ENCODE peak calls at places on chromosomes 12 and 14, in five cellular contexts. E is BJ, C is SK-N-SH, X is AG10803, M is Calu3. W is an unnamed sample.

GRCh38 chr14:102622262-102622885 is 29.9 kb downstream of the RCOR1 start:
- DNase-seq in X (no peak), M (no peak), E (no peak), C (no peak), W (no peak)

GRCh38 chr14:58138065-58138718 is 13.8 kb downstream of the ARMH4 start:
- DNase-seq in E (no peak), X (no peak), C (no peak), M (no peak), W (no peak)

GRCh38 chr14:78519863-78520262 is 349.7 kb downstream of the NRXN3 start:
- DNase-seq in E (no peak), C (no peak), X (no peak), M (peak; percentile 38), W (peak; percentile 8)

GRCh38 chr12:131803995-131804521 is 24.1 kb upstream of the MMP17 start:
- DNase-seq in C (no peak), E (no peak), X (peak; percentile 75), M (no peak), W (no peak)

GRCh38 chr12:71157601-71158233 is at the start of gene TSPAN8:
- DNase-seq in E (no peak), M (peak; percentile 54), C (no peak), X (no peak), W (no peak)

GRCh38 chr12:123595729-123596128 is 6.2 kb upstream of the DDX55 start:
- DNase-seq in C (no peak), X (no peak), M (no peak), E (no peak), W (no peak)

GRCh38 chr14:71532790-71533189 is 399.4 kb upstream of the RGS6 start:
- DNase-seq in M (no peak), C (no peak), X (no peak), E (no peak), W (no peak)

GRCh38 chr12:102095677-102096263 is 24.1 kb downstream of the NUP37 start:
- DNase-seq in C (peak; percentile 25), X (peak; percentile 25), M (peak; percentile 12), E (no peak), W (peak; percentile 21)

GRCh38 chr14:37594916-37595808 is at the start of the genes FOXA1 and TTC6:
- DNase-seq in E (no peak), X (peak; percentile 22), C (peak; percentile 40), M (peak; percentile 81), W (no peak)

GRCh38 chr12:2076196-2076570 is 23.4 kb downstream of the CACNA1C start:
- DNase-seq in M (no peak), E (peak; percentile 41), X (peak; percentile 63), C (no peak), W (no peak)

GRCh38 chr12:57604454-57605307 is at the start of gene DTX3:
- DNase-seq in C (peak; percentile 84), X (peak; percentile 20), E (no peak), M (peak; percentile 42), W (peak; percentile 83)

GRCh38 chr12:124927325-124928094 is 13.1 kb upstream of the UBC start:
- DNase-seq in E (no peak), M (peak; percentile 95), X (peak; percentile 79), C (peak; percentile 89), W (peak; percentile 74)

GRCh38 chr14:65348137-65348536 is 64.4 kb upstream of the FUT8 start:
- DNase-seq in E (no peak), M (no peak), C (no peak), X (no peak), W (no peak)

GRCh38 chr14:52131640-52132320 is 62.9 kb upstream of the NID2 start:
- DNase-seq in E (no peak), M (peak; percentile 84), C (peak; percentile 89), X (peak; percentile 90), W (peak; percentile 64)

GRCh38 chr12:12376636-12377448 is 20.0 kb downstream of the BORCS5 start:
- DNase-seq in C (peak; percentile 66), X (peak; percentile 81), E (no peak), M (no peak), W (peak; percentile 68)

GRCh38 chr12:90499793-90500192 is 455.2 kb downstream of the CCER1 start:
- DNase-seq in M (no peak), E (no peak), C (no peak), X (no peak), W (no peak)

GRCh38 chr12:87930033-87930432 is 99.2 kb downstream of the C12orf50 start:
- DNase-seq in X (peak; percentile 40), M (no peak), C (no peak), E (no peak), W (no peak)

GRCh38 chr14:104420990-104421389 is 158.6 kb upstream of the C14orf180 start:
- DNase-seq in C (no peak), X (no peak), E (no peak), M (no peak), W (no peak)

GRCh38 chr14:68794856-68795601 is 2.2 kb upstream of the ZFP36L1 start:
- DNase-seq in M (peak; percentile 23), C (peak; percentile 72), E (peak; percentile 96), X (peak; percentile 99), W (peak; percentile 55)

GRCh38 chr14:68798621-68799020 is 5.8 kb upstream of the ZFP36L1 start:
- DNase-seq in C (no peak), E (no peak), M (no peak), X (no peak), W (no peak)

GRCh38 chr14:68797180-68797670 is 4.4 kb upstream of the ZFP36L1 start:
- DNase-seq in M (no peak), E (no peak), C (no peak), X (no peak), W (no peak)

GRCh38 chr14:68795602-68796417 is 2.9 kb upstream of the ZFP36L1 start:
- DNase-seq in E (no peak), X (peak; percentile 80), C (peak; percentile 86), M (peak; percentile 91), W (peak; percentile 87)

GRCh38 chr14:68796418-68797101 is 3.7 kb upstream of the ZFP36L1 start:
- DNase-seq in C (no peak), M (no peak), X (peak; percentile 32), E (no peak), W (no peak)
- TF ChIP-seq CTCF in C (no peak), M (no peak), X (no peak), E (no peak), W (no peak)

GRCh38 chr12:54210400-54210790 is 21.6 kb upstream of the SMUG1 start:
- DNase-seq in E (no peak), C (no peak), M (no peak), X (no peak), W (no peak)

GRCh38 chr12:54211920-54212319 is 23.1 kb upstream of the SMUG1 start:
- DNase-seq in C (no peak), E (no peak), X (no peak), M (no peak), W (no peak)

GRCh38 chr12:54215990-54216579 is 27.3 kb upstream of the SMUG1 start:
- DNase-seq in M (peak; percentile 24), E (no peak), C (no peak), X (no peak), W (peak; percentile 23)

GRCh38 chr12:54214553-54215374 is 26.0 kb upstream of the SMUG1 start:
- DNase-seq in X (peak; percentile 90), M (peak; percentile 96), E (peak; percentile 29), C (peak; percentile 92), W (peak; percentile 91)

GRCh38 chr12:54213084-54213483 is 24.3 kb upstream of the SMUG1 start:
- DNase-seq in C (no peak), E (no peak), M (no peak), X (no peak), W (no peak)
- TF ChIP-seq CTCF in C (no peak), E (peak; percentile 19), M (no peak), X (peak; percentile 43), W (no peak)

DNA sequence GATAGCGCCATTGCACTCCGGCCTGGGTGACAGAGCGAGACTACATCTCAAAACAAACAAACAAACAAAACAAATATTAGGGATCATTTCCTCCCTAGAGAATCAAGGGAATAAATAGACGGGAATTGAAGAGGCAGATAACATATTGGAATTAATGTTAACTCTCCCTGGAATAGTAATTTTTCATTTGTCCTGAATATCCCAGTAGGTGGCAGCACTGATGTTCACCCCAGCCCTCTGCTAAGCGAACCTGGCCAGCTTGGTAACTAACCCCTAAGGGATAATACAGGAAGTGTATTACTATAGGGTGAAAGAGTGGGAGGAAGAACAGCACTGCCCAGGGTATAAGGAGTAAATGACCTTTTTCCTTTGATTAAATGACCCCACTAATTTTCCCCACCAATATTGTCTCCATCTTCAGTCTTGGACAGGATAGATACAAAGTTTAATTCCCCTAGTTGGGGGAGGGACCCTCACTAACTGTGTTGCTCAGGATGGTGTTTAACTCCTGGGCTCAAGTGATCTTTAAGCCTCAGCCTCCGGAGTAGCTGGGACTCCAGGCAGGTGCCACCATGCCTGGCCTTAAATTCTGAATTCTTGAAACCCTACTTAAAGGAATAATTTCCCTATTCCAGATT is 40.5 kb downstream of the SLC2A14 start:
- DNase-seq in M (peak; percentile 46), E (no peak), C (peak; percentile 49), X (peak; percentile 70), W (peak; percentile 72)
- TF ChIP-seq CTCF in M (no peak), E (peak; percentile 63), C (peak; percentile 74), X (peak; percentile 78), W (peak; percentile 40)

DNA sequence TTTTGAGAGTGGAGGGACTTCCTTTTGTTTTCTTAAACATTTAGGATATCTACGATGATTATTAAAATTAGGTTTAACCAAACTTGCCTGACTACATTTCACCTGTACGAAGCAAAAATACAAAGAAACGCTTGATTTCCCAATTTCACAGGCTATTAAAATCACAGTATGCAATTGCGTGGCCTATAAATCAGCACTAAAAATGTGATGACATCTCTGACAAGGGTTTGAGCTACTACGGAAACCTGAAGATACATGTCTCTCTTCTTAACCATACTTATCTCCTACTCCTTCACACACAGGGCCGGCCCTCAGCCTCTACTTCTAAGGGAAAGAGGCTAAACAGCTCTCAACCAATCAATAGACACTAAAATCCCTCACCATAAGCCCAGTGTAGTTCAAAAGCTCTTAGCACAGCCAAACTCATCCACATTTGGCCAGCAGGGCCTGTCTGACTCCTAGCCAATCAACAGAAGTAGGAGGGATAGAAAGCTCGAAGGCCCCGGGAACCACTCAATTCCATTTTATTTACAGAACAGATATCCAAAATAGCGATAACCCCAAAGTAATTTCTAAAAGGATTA is 137.3 kb downstream of the FOXN3 start:
- DNase-seq in X (no peak), C (no peak), M (no peak), E (no peak), W (no peak)
- TF ChIP-seq CTCF in X (no peak), C (no peak), M (no peak), E (no peak), W (no peak)

W was measured in GM20000.